ENCODE peak calls at places on chromosomes 7 and 10, in six cellular contexts. R is A549, D is GM12878, Z is endothelial cell of umbilical vein, K is HepG2, M is K562. G is an unnamed sample.
A peak's percentile ranks its signal among the peaks of the same experiment; 100 is the strongest.

GRCh38 chr10:64537931-64538330 is 1016.7 kb downstream of the REEP3 start:
- DNase-seq in R (no peak), D (no peak), Z (no peak), K (no peak), M (no peak), G (no peak)

GRCh38 chr7:155761162-155761561 is 51.1 kb downstream of the SHH start:
- DNase-seq in R (no peak), D (no peak), Z (no peak), K (no peak), M (no peak), G (peak; percentile 78)

GRCh38 chr10:70222340-70222794 is 10.9 kb downstream of the PPA1 start:
- DNase-seq in R (no peak), D (no peak), Z (no peak), K (no peak), M (no peak), G (peak; percentile 41)

GRCh38 chr10:111233439-111233838 is 156.6 kb downstream of the ADRA2A start:
- DNase-seq in R (no peak), D (no peak), Z (no peak), K (no peak), M (peak; percentile 1), G (peak; percentile 12)

GRCh38 chr7:13024323-13024722 is 336.9 kb downstream of the ARL4A start:
- DNase-seq in R (no peak), D (no peak), Z (peak; percentile 96), K (no peak), M (no peak), G (no peak)

GRCh38 chr7:2800923-2801682 is 43.0 kb downstream of the GNA12 start:
- DNase-seq in R (no peak), D (no peak), Z (no peak), K (peak; percentile 34), M (peak; percentile 26), G (no peak)

GRCh38 chr7:79420464-79420863 is 33.0 kb downstream of the MAGI2 start:
- DNase-seq in R (peak; percentile 81), D (no peak), Z (no peak), K (peak; percentile 41), M (no peak), G (peak; percentile 10)

GRCh38 chr7:135282621-135283295 is 49.1 kb downstream of the STRA8 start:
- DNase-seq in R (no peak), D (no peak), Z (peak; percentile 17), K (no peak), M (no peak), G (no peak)

GRCh38 chr7:84949501-84949900 is 237.4 kb downstream of the SEMA3D start:
- DNase-seq in R (no peak), D (no peak), Z (no peak), K (no peak), M (no peak), G (no peak)

GRCh38 chr10:33265621-33266020 is 68.8 kb downstream of the NRP1 start:
- DNase-seq in R (no peak), D (no peak), Z (no peak), K (no peak), M (no peak), G (no peak)

GRCh38 chr7:99372275-99373085 is 2.0 kb upstream of the ARPC1B start:
- DNase-seq in R (no peak), D (no peak), Z (no peak), K (peak; percentile 97), M (no peak), G (no peak)

GRCh38 chr7:96016735-96017134 is 244.4 kb downstream of the DYNC1I1 start:
- DNase-seq in R (no peak), D (no peak), Z (no peak), K (no peak), M (no peak), G (no peak)

GRCh38 chr7:134834689-134835462 is 55.4 kb downstream of the CALD1 start:
- DNase-seq in R (peak; percentile 13), D (no peak), Z (peak; percentile 79), K (peak; percentile 59), M (peak; percentile 71), G (no peak)

GRCh38 chr7:21898265-21898930 is 47.3 kb downstream of the CDCA7L start:
- DNase-seq in R (no peak), D (peak; percentile 62), Z (no peak), K (no peak), M (no peak), G (peak; percentile 69)

GRCh38 chr10:121158988-121159579 is 307.9 kb downstream of the WDR11 start:
- DNase-seq in R (no peak), D (no peak), Z (no peak), K (peak; percentile 6), M (no peak), G (no peak)

GRCh38 chr7:118194571-118194970 is 10.6 kb downstream of the LSM8 start:
- DNase-seq in R (no peak), D (no peak), Z (no peak), K (no peak), M (no peak), G (no peak)

GRCh38 chr10:4372601-4373000 is 453.4 kb upstream of the AKR1E2 start:
- DNase-seq in R (no peak), D (no peak), Z (peak; percentile 93), K (no peak), M (no peak), G (no peak)

GRCh38 chr10:54653518-54653917 is 147.5 kb downstream of the PCDH15 start:
- DNase-seq in R (no peak), D (no peak), Z (no peak), K (no peak), M (no peak), G (no peak)

GRCh38 chr10:48453451-48454301 is 147.2 kb downstream of the MAPK8 start:
- DNase-seq in R (no peak), D (no peak), Z (no peak), K (no peak), M (no peak), G (no peak)

GRCh38 chr7:19327011-19327410 is 181.8 kb upstream of the FERD3L start:
- DNase-seq in R (no peak), D (no peak), Z (peak; percentile 90), K (no peak), M (no peak), G (no peak)

GRCh38 chr7:55280031-55280454 is 85.1 kb upstream of the LANCL2 start:
- DNase-seq in R (peak; percentile 73), D (no peak), Z (peak; percentile 67), K (peak; percentile 55), M (peak; percentile 70), G (peak; percentile 79)

GRCh38 chr7:89771003-89771636 is 383.1 kb upstream of the STEAP1 start:
- DNase-seq in R (no peak), D (no peak), Z (peak; percentile 11), K (no peak), M (no peak), G (no peak)

DNA sequence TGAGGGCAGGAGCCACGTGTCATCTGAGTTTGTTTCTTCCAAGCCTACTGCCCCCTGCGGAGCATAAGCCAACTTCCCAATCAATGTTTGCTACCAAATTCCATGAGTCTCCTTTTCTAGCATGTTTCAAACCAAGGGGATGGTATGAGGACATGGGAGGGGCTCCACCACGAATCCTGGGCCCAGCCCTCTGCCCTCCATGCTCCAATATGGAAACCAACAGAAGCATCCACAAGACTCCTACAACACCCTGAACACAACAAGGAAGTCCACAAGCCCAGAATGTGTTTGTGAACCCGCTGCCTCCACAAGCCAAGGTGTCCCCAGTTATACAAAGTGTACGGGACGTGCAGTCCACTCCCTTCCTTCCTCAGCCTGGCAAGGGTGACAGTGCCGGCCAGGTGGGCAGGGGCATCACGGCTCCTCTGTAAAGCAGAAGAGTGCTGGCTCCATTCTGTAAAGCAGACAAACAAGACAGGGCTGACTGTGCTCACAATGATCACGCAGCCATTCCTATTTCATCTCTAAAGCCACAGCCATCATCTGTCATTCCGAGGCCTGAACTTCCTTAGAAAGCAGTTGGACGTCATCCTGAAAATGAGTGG is 466.1 kb downstream of the PTPRN2 start:
- DNase-seq in R (no peak), D (no peak), Z (no peak), K (no peak), M (no peak), G (no peak)
- TF ChIP-seq MAX in R (no peak), D (no peak), Z (no peak), K (no peak), M (no peak), G (no peak)

DNA sequence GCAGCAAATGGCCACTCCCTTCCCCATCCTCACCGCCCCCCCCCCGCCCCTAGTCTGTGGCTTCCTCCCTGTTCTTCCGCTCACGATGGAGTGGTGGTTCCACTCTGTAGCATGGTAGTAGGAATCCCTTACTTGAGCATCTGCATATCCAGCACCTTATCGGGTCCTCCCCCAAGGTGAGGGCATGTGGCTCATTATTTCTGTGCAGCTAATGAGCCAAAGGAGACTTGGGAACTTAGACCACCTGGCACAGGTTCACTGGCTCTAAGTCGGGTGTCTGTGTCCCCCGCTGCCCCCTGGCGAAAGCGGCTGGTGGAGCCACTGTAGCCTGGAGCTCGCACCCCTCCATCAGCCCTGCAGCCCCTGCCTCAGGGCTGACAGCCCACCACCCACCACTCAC is 22.8 kb upstream of the GPR26 start:
- DNase-seq in R (no peak), D (no peak), Z (no peak), K (no peak), M (no peak), G (no peak)
- TF ChIP-seq MYC in R (no peak), D (no peak), Z (no peak), K (no peak), M (no peak), G (no peak)

GRCh38 chr10:102341038-102341688 is 54.3 kb upstream of the NFKB2 start:
- DNase-seq in R (no peak), D (no peak), Z (no peak), K (no peak), M (no peak), G (no peak)

GRCh38 chr10:102347236-102347828 is 48.2 kb upstream of the NFKB2 start:
- DNase-seq in R (peak; percentile 76), D (no peak), Z (peak; percentile 77), K (peak; percentile 41), M (peak; percentile 30), G (peak; percentile 27)

GRCh38 chr10:102342958-102343357 is 52.5 kb upstream of the NFKB2 start:
- DNase-seq in R (no peak), D (no peak), Z (peak; percentile 77), K (no peak), M (no peak), G (no peak)

GRCh38 chr10:102344067-102344466 is 51.4 kb upstream of the NFKB2 start:
- DNase-seq in R (no peak), D (no peak), Z (peak; percentile 29), K (no peak), M (no peak), G (no peak)

GRCh38 chr10:102342462-102342861 is 53.0 kb upstream of the NFKB2 start:
- DNase-seq in R (no peak), D (no peak), Z (peak; percentile 9), K (no peak), M (no peak), G (no peak)
- TF ChIP-seq MAX in R (no peak), D (no peak), Z (no peak), K (no peak), M (no peak), G (no peak)

GRCh38 chr7:87797395-87797794 is 78.8 kb downstream of the SLC25A40 start:
- DNase-seq in R (no peak), D (no peak), Z (no peak), K (no peak), M (no peak), G (no peak)

DNA sequence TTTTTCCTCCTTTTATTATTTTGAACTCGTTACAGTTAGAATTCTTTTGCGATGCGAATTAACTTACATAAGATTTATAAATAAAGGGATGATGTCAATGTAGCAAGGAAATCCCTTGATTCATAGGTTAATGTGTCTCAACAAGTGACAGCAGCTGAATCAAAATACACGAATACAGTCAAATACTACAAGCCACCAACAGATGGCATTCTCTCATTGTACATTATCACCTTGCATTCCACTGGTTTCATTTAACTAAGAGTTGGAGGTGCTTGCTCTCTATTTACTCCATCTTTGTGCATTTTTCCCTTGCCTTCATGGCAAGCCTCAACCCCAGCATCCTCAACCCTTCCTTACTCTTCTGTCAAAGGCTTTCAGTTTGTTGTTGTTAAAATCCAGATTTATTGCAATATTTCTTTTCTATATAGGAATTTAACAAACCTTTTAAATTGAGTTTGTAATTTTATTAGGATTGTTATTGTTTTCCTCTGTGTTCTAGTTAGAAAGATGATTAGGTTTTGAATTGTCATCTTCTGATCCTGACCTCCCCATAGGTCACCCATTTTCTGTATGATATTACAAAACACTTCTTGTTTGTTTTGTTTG is 78.3 kb downstream of the SLC25A40 start:
- DNase-seq in R (peak; percentile 62), D (peak; percentile 45), Z (peak; percentile 73), K (peak; percentile 48), M (peak; percentile 52), G (peak; percentile 76)
- TF ChIP-seq MYC in R (no peak), D (no peak), Z (no peak), K (no peak), M (no peak), G (no peak)